ENCODE peak calls at places on chromosomes 3 and 15, in seven cellular contexts. E is activated CD4-positive, alpha-beta T cell treated with anti-CD3 and anti-CD28 coated beads for 24 hours; M is esophagus squamous epithelium; N is Ammon's horn; K is fibroblast of mammary gland; Y is activated B cell treated with CpG ODN at 0.5 μM for 24 hours; U is ecto neural progenitor cell. J is an unnamed sample.
A peak's percentile ranks its signal among the peaks of the same experiment; 100 is the strongest.

GRCh38 chr3:162769559-162769958 is 1273.0 kb downstream of the OTOL1 start:
- DNase-seq in M (no peak), U (no peak), N (no peak), K (peak; percentile 45), Y (no peak), E (no peak), J (peak; percentile 53)

GRCh38 chr15:67924359-67924974 is 84.6 kb upstream of the RNU6-1 start:
- DNase-seq in U (no peak), Y (no peak), N (no peak), E (no peak), M (no peak), K (no peak), J (no peak)

GRCh38 chr3:111598552-111598951 is 3.4 kb upstream of the ZBED2 start:
- DNase-seq in K (no peak), Y (no peak), M (no peak), E (no peak), N (no peak), U (no peak), J (no peak)

GRCh38 chr3:118573922-118574321 is 460.7 kb downstream of the IGSF11 start:
- DNase-seq in M (no peak), N (no peak), K (no peak), Y (no peak), E (no peak), U (no peak), J (no peak)

GRCh38 chr15:72237286-72238224 is 6.6 kb upstream of the PKM start:
- DNase-seq in K (peak; percentile 97), E (peak; percentile 58), M (no peak), Y (no peak), N (peak; percentile 28), U (no peak), J (peak; percentile 97)

GRCh38 chr15:58383876-58384275 is 47.9 kb upstream of the LIPC start:
- DNase-seq in Y (no peak), M (no peak), N (no peak), K (no peak), E (peak; percentile 18), U (no peak), J (no peak)

GRCh38 chr3:109195812-109196211 is 59.3 kb downstream of the C3orf85 start:
- DNase-seq in E (no peak), U (no peak), N (no peak), K (no peak), Y (no peak), M (no peak), J (peak; percentile 5)

GRCh38 chr3:195508185-195508584 is 34.9 kb downstream of the PPP1R2 start:
- DNase-seq in N (no peak), Y (no peak), E (no peak), U (no peak), K (no peak), M (no peak), J (no peak)

GRCh38 chr3:195761031-195761430 is 40.3 kb downstream of the MUC20 start:
- DNase-seq in U (no peak), Y (no peak), E (no peak), N (no peak), K (no peak), M (no peak), J (no peak)

GRCh38 chr3:133540896-133541674 is 32.4 kb upstream of the CDV3 start:
- DNase-seq in K (peak; percentile 91), N (no peak), M (no peak), U (no peak), Y (no peak), E (no peak), J (peak; percentile 39)

GRCh38 chr3:138384971-138385370 is 36.6 kb downstream of the MRAS start:
- DNase-seq in U (no peak), Y (no peak), E (no peak), M (no peak), N (no peak), K (peak; percentile 10), J (no peak)

GRCh38 chr15:95290376-95290973 is 1040.0 kb upstream of the NR2F2 start:
- DNase-seq in N (no peak), M (no peak), E (no peak), U (no peak), K (no peak), Y (no peak), J (no peak)

GRCh38 chr3:12139111-12139511 is 19.6 kb downstream of the TIMP4 start:
- DNase-seq in U (peak; percentile 58), E (no peak), N (peak; percentile 35), Y (no peak), M (no peak), K (peak; percentile 82), J (peak; percentile 67)

GRCh38 chr3:173173652-173174051 is 32.6 kb upstream of the SPATA16 start:
- DNase-seq in Y (no peak), K (no peak), E (no peak), U (no peak), N (no peak), M (no peak), J (no peak)

GRCh38 chr3:21717272-21717671 is 33.7 kb downstream of the ZNF385D start:
- DNase-seq in M (no peak), K (no peak), U (no peak), Y (no peak), E (no peak), N (no peak), J (no peak)

GRCh38 chr3:113128386-113129015 is 82.9 kb upstream of the BOC start:
- DNase-seq in Y (no peak), M (no peak), N (no peak), K (peak; percentile 58), E (no peak), U (no peak), J (no peak)

GRCh38 chr15:30649952-30650929 is 24.3 kb downstream of the ARHGAP11B start:
- DNase-seq in U (no peak), M (no peak), N (no peak), K (peak; percentile 43), E (no peak), Y (no peak), J (peak; percentile 38)

GRCh38 chr15:95608371-95608770 is 722.1 kb upstream of the NR2F2 start:
- DNase-seq in E (no peak), M (no peak), U (no peak), N (no peak), K (no peak), Y (no peak), J (no peak)

J was measured in amniotic epithelial cell.